ENCODE peak calls at places on chromosomes 7 and 10, in seven cellular contexts. C is activated CD8-positive, alpha-beta memory T cell treated with anti-CD3 and anti-CD28 coated beads for 24 hours; X is stimulated activated CD4-positive, alpha-beta T cell treated with anti-CD3 and anti-CD28 coated beads, Interleukin-15, amount 100 ng/mL, for 24 hours; S is MM.1S; Q is stimulated activated CD8-positive, alpha-beta memory T cell treated with anti-CD3 and anti-CD28 coated beads, Interleukin-4, amount 100 ng/mL, for 24 hours; A is naive thymus-derived CD8-positive, alpha-beta T cell; Z is CD8-positive, alpha-beta memory T cell. F is an unnamed sample.

GRCh38 chr7:25196132-25196896 is 32.0 kb downstream of the NPVF start:
- DNase-seq in C (no peak), X (no peak), Q (no peak), Z (no peak), S (no peak), A (no peak), F (no peak)

GRCh38 chr7:67359900-67360299 is 363.3 kb downstream of the TYW1 start:
- DNase-seq in Z (no peak), Q (no peak), C (no peak), S (no peak), X (no peak), A (no peak), F (no peak)

GRCh38 chr7:126856691-126857291 is 395.9 kb downstream of the GRM8 start:
- DNase-seq in Z (no peak), A (no peak), Q (no peak), C (no peak), S (peak), X (no peak), F (no peak)

GRCh38 chr10:128210215-128211063 is 84.2 kb upstream of the MKI67 start:
- DNase-seq in Z (peak), S (peak), A (peak), Q (peak), X (peak), C (peak), F (no peak)

GRCh38 chr10:51999089-51999488 is 299.7 kb upstream of the CSTF2T start:
- DNase-seq in A (no peak), C (no peak), Z (no peak), S (no peak), Q (no peak), X (no peak), F (no peak)

GRCh38 chr10:119872610-119872859 is at the start of gene MCMBP:
- DNase-seq in A (no peak), Q (no peak), Z (peak), C (no peak), X (no peak), S (no peak), F (no peak)

GRCh38 chr7:85186521-85187241 is at the start of gene SEMA3D:
- DNase-seq in Z (no peak), C (no peak), Q (no peak), X (peak), S (peak), A (no peak), F (no peak)

GRCh38 chr7:80231719-80232118 is 97.1 kb downstream of the GNAI1 start:
- DNase-seq in A (no peak), C (no peak), Z (no peak), S (peak), X (no peak), Q (no peak), F (no peak)

GRCh38 chr10:80519936-80520650 is 17.6 kb upstream of the SH2D4B start:
- DNase-seq in X (no peak), S (no peak), A (no peak), Q (no peak), Z (no peak), C (no peak), F (no peak)